ENCODE peak calls at places on chromosomes 5 and 9, in eight cellular contexts. X is cardiac muscle cell; N is adrenal gland; F is GM12865; I is GM23338; U is progenitor cell of endocrine pancreas; G is thyroid gland; L is CD8-positive, alpha-beta T cell. M is an unnamed sample.

GRCh38 chr5:42887094-42887493 is 75.4 kb upstream of the SELENOP start:
- DNase-seq in N (no peak), U (no peak), X (no peak), F (no peak), G (no peak), I (no peak), L (no peak), M (no peak)

GRCh38 chr5:127295454-127295853 is 4.9 kb downstream of the MEGF10 start:
- DNase-seq in N (no peak), U (no peak), L (no peak), I (no peak), G (no peak), X (no peak), F (no peak), M (no peak)

GRCh38 chr9:73683862-73684591 is 532.4 kb downstream of the ANXA1 start:
- DNase-seq in L (no peak), U (no peak), F (peak), X (peak), N (no peak), G (no peak), I (peak), M (no peak)

GRCh38 chr5:168076561-168076991 is 214.9 kb upstream of the WWC1 start:
- DNase-seq in I (peak), X (peak), G (peak), N (peak), F (peak), L (no peak), U (no peak), M (no peak)

GRCh38 chr9:13070612-13071595 is 208.6 kb downstream of the MPDZ start:
- DNase-seq in U (no peak), G (no peak), I (no peak), N (no peak), X (no peak), F (no peak), L (no peak), M (no peak)

GRCh38 chr5:126435261-126435660 is 12.1 kb downstream of the GRAMD2B start:
- DNase-seq in F (no peak), X (no peak), U (no peak), G (peak), L (no peak), I (no peak), N (no peak), M (no peak)

GRCh38 chr5:102782245-102782872 is 27.3 kb downstream of the PAM start:
- DNase-seq in L (no peak), U (no peak), N (no peak), X (no peak), G (no peak), I (no peak), F (no peak), M (no peak)

GRCh38 chr5:25099538-25099937 is 454.8 kb upstream of the CDH10 start:
- DNase-seq in F (no peak), N (no peak), X (no peak), I (no peak), G (no peak), L (no peak), U (no peak), M (no peak)

GRCh38 chr9:96129698-96130097 is 172.3 kb downstream of the HSD17B3 start:
- DNase-seq in N (no peak), U (no peak), G (no peak), X (no peak), I (peak), L (no peak), F (no peak), M (no peak)

GRCh38 chr5:179232091-179232490 is 113.2 kb downstream of the ADAMTS2 start:
- DNase-seq in F (no peak), L (no peak), I (no peak), N (no peak), U (no peak), G (no peak), X (no peak), M (no peak)

GRCh38 chr9:135878528-135879236 is 28.7 kb downstream of the CAMSAP1 start:
- DNase-seq in N (no peak), U (no peak), L (no peak), X (no peak), I (no peak), F (no peak), G (no peak), M (no peak)

GRCh38 chr5:179879690-179880010 is 21.0 kb upstream of the MRNIP start:
- DNase-seq in L (no peak), U (no peak), G (no peak), F (no peak), N (no peak), X (no peak), I (no peak), M (no peak)

GRCh38 chr9:137156567-137157375 is 13.1 kb downstream of the LRRC26 start:
- DNase-seq in N (no peak), G (no peak), I (peak), F (peak), X (peak), U (no peak), L (peak), M (no peak)

DNA sequence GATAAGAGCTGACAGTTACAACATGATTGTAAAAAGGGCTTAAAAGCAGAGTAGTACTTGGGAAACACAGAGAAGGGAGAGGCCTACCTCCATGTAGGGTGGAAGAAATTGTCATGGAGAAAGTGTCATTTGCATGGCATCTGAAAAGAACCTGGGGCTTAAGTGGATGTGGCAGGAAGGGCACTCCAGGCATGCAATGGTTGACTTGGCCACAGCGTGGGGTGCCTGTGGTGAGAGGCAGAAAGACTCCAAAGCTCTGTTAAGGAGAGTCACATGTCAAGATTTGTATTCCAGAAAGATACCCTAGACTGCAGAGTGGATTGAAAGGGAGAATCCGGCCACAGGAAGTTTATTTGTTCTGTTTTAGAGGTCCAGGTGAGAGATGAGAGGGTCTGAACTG is 2.4 kb downstream of the POLR3G start:
- DNase-seq in X (no peak), I (peak), U (no peak), F (no peak), N (no peak), G (peak), L (no peak), M (no peak)
- TF ChIP-seq CTCF in X (no peak), I (no peak), U (no peak), F (no peak), N (no peak), G (no peak), L (no peak), M (no peak)

GRCh38 chr5:154968953-154969352 is 28.1 kb downstream of the MRPL22 start:
- DNase-seq in N (no peak), G (no peak), X (no peak), I (no peak), U (no peak), L (no peak), F (no peak), M (no peak)
- TF ChIP-seq CTCF in N (no peak), G (no peak), X (no peak), I (no peak), U (no peak), L (no peak), F (no peak), M (no peak)

GRCh38 chr5:143010335-143010734 is 240.2 kb downstream of the ARHGAP26 start:
- DNase-seq in G (no peak), U (no peak), X (no peak), I (no peak), L (no peak), N (no peak), F (no peak), M (no peak)

GRCh38 chr5:143013176-143013575 is 243.0 kb downstream of the ARHGAP26 start:
- DNase-seq in N (no peak), X (no peak), G (no peak), L (no peak), F (no peak), U (no peak), I (no peak), M (no peak)

GRCh38 chr5:143016777-143017374 is 246.7 kb downstream of the ARHGAP26 start:
- DNase-seq in G (peak), F (peak), L (no peak), X (peak), U (no peak), N (peak), I (peak), M (no peak)

GRCh38 chr5:143011621-143012020 is 241.4 kb downstream of the ARHGAP26 start:
- DNase-seq in L (no peak), F (no peak), N (no peak), G (no peak), I (no peak), X (peak), U (no peak), M (no peak)

DNA sequence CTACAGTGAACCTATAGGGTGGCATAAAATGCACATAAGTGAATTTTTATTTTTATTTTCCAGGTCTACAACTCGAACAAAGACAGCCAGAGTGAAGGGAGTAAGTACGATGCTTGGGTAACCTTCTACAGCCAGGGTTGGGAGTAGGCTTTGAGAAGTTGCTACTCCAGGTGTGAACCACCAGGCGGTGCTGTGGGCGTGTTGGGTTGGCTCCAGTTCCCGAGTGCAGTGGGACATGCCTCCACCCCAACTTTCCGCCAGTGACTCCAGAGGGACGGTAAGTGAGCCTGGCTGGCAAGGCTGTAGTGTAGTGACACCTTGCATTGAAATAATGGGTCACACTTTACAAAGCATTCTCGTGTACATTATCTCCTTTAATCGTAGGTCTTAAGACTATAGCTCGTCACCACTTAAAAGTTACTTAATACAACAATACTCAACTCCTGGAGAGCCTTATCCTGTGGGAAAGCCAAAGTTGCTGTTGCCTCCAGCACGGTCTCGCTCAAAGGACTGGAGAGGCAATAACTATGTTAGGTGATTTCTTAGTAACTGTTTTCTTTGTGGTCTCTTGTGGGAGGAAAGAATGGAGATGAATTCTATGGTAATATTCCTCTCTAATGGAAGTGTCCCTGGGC is 244.0 kb downstream of the ARHGAP26 start:
- DNase-seq in N (peak), G (peak), U (no peak), X (peak), F (peak), L (no peak), I (peak), M (no peak)
- TF ChIP-seq CTCF in N (peak), G (peak), U (peak), X (peak), F (peak), L (no peak), I (peak), M (peak)

DNA sequence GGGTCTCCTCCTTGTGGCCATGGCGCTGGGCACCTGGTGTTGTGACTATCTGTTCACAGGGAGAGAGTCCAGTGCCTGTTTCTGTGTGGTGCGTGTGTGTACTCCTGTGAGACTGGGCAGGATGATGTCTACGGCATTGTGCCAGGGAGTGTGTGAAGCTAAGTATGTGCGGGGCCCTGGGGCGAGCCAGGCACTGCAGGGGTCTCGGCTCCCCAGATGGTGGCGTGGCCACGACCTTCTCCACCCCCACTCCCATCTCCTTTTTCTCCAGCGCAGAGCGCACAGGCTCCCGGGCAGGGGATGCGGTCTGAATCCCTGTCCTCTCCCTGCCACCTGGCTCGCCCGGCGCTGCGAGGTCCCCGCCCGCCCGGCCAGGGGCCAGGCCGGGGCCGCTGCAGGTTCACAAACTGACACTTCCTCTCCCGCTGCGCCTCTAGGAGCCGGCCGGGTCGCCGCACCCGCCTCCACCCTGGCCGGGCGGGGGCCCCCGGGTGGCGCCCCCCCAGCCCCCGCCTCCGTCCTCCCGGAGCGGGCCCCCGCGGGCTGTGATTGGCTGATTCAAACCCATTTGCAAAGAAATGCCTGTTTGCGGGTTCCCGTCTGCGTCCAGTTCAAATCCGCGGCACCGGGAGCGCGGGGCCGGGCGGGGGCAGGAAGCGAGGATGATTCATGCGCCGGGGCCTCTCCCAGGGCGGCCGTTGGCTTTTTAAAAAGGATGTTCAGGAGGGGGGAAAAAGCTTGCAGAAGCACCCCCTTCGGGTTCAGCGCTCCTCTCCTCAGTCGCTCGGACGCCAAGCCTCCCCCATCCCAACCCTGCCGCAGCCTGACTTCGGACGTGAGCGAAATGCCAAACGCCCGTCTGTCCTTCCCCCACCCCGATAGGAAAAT is 790 bp downstream of the PHF19 start:
- DNase-seq in F (peak), L (peak), I (peak), N (peak), G (peak), X (peak), U (peak), M (peak)
- TF ChIP-seq CTCF in F (no peak), L (no peak), I (peak), N (no peak), G (no peak), X (no peak), U (peak), M (no peak)

GRCh38 chr5:59037041-59037440 is 454.2 kb downstream of the RAB3C start:
- DNase-seq in X (peak), F (no peak), G (no peak), N (no peak), L (no peak), U (no peak), I (no peak), M (no peak)

GRCh38 chr5:59036274-59036961 is 453.5 kb downstream of the RAB3C start:
- DNase-seq in L (peak), U (no peak), I (no peak), F (no peak), X (peak), N (no peak), G (no peak), M (peak)

GRCh38 chr5:59037453-59038168 is 454.7 kb downstream of the RAB3C start:
- DNase-seq in F (no peak), I (no peak), X (peak), N (no peak), L (no peak), G (no peak), U (no peak), M (no peak)

GRCh38 chr5:59035681-59036080 is 452.8 kb downstream of the RAB3C start:
- DNase-seq in N (no peak), G (no peak), U (no peak), F (no peak), X (no peak), L (no peak), I (no peak), M (no peak)

DNA sequence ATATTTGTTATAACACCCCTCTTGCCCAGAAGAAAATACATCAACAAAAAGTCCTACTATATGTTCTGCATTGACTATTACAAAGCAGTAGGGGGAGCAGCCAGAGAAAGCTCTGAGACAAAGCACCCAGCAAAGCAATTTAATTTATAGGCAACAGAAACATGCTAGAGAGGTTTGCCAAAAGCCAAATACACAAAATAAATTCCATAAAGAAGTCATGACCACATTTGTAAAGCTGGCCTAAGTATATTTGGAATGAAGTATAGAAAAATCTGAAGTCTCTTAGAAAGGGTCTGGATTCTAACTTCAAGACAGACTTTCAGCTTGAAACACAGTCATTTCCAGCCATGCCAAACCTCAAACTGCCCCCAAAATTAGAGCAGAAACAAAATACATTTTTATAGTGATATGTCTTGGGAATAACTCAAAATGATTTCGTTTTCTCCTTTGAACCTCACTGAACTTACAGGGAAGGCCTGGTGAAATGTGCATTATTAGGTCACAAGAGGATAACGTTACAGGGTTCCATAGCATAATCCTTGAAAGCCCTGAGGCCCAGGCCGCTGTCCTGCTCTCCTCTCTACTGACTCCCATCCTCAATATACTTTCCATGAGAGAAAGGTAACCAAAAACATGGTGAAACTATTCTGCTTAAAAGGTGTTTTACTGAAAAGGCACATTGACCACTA is 451.8 kb downstream of the RAB3C start:
- DNase-seq in I (peak), N (no peak), X (peak), F (peak), L (no peak), G (no peak), U (no peak), M (no peak)
- TF ChIP-seq CTCF in I (peak), N (peak), X (peak), F (peak), L (peak), G (peak), U (peak), M (peak)

GRCh38 chr5:95620030-95620869 is at the start of gene GPR150:
- DNase-seq in X (peak), F (peak), G (peak), I (peak), U (peak), L (peak), N (peak), M (peak)
- TF ChIP-seq CTCF in X (no peak), F (peak), G (no peak), I (no peak), U (peak), L (no peak), N (no peak), M (peak)

GRCh38 chr9:5869315-5870019 is 21.2 kb upstream of the MLANA start:
- DNase-seq in F (peak), N (no peak), L (no peak), I (peak), X (no peak), U (no peak), G (no peak), M (no peak)
- TF ChIP-seq CTCF in F (peak), N (no peak), L (no peak), I (peak), X (peak), U (peak), G (peak), M (no peak)

DNA sequence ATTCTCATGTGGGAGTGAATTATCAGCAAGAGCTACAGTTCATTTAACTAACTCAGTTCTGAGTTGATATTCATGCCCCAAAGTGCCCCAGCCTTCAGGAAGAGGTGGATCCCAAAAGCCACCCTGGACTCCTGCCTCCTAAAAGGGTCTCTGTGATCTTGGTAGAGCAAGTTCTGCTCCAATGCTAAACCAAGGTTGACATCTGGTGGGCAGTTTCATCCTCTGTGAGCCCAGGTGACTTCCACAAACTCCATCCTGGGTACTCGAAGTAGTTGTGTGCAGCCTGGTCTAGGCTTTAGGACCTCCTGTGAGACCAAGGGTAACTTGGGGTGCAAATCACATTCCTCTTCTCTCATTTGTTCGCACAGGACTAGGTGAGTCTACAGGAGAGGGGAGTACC is 816.8 kb downstream of the MTRR start:
- DNase-seq in X (no peak), G (no peak), U (no peak), F (no peak), I (peak), N (no peak), L (no peak), M (no peak)
- TF ChIP-seq CTCF in X (no peak), G (no peak), U (peak), F (no peak), I (peak), N (no peak), L (no peak), M (no peak)

DNA sequence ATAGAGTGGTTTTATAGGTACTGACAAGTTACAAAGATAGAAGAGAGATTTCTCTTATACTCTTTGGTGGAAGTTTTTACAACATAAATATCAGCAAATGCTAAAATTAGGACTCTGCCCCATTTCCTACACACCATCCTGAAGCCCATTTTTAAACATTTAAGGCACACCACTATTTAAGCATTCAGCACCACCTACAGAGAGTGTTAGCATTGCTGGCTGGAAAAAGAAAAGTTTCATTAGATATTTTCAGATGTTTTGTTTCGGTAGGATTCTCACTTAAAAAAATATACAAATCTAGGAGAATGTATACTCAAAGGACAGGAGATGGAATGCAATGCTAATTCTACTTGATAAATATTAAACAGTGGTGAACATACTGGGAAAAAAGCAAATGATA is 192.9 kb upstream of the HAPLN1 start:
- DNase-seq in U (no peak), I (no peak), G (no peak), N (no peak), F (no peak), X (no peak), L (no peak), M (no peak)
- TF ChIP-seq CTCF in U (no peak), I (no peak), G (no peak), N (no peak), F (no peak), X (no peak), L (no peak), M (no peak)

M was measured in CD14-positive monocyte.